ENCODE peak calls at places on chromosomes 2 and 18, in six cellular contexts. H is MCF 10A; K is NCI-H1694; Y is stimulated activated CD8-positive, alpha-beta memory T cell treated with anti-CD3 and anti-CD28 coated beads, Interleukin-4, amount 100 ng/mL, for 1 hour; C is naive thymus-derived CD4-positive, alpha-beta T cell; N is SK-MEL-5. W is an unnamed sample.

GRCh38 chr2:40457846-40458245 is 6.0 kb upstream of the SLC8A1 start:
- DNase-seq in K (no peak), N (no peak), Y (no peak), H (peak), C (no peak), W (no peak)

GRCh38 chr2:231138699-231139098 is 13.9 kb upstream of the HTR2B start:
- DNase-seq in K (no peak), C (no peak), H (no peak), Y (no peak), N (no peak), W (no peak)

GRCh38 chr2:224946911-224947310 is 95.4 kb downstream of the DOCK10 start:
- DNase-seq in N (no peak), C (no peak), H (peak), Y (no peak), K (no peak), W (no peak)

GRCh38 chr2:13050764-13051163 is 334.0 kb downstream of the TRIB2 start:
- DNase-seq in N (peak), Y (no peak), H (peak), C (no peak), K (no peak), W (no peak)

GRCh38 chr2:113282747-113283533 is 4.2 kb upstream of the PAX8 start:
- DNase-seq in N (peak), K (no peak), H (peak), Y (no peak), C (no peak), W (no peak)

GRCh38 chr18:51164327-51165290 is 32.9 kb downstream of the MEX3C start:
- DNase-seq in K (no peak), C (no peak), H (peak), N (peak), Y (no peak), W (no peak)

GRCh38 chr2:208129804-208130712 is at the start of gene CRYGC:
- DNase-seq in N (no peak), C (no peak), K (no peak), H (peak), Y (no peak), W (no peak)

GRCh38 chr2:88442501-88442900 is 10.0 kb downstream of the FOXI3 start:
- DNase-seq in N (no peak), H (no peak), K (no peak), Y (no peak), C (no peak), W (no peak)

GRCh38 chr2:2974982-2975381 is 402.6 kb downstream of the EIPR1 start:
- DNase-seq in K (no peak), H (no peak), N (no peak), C (no peak), Y (no peak), W (no peak)

GRCh38 chr18:51861041-51861440 is 479.0 kb upstream of the DCC start:
- DNase-seq in N (no peak), Y (no peak), K (no peak), C (no peak), H (no peak), W (no peak)

GRCh38 chr2:18445412-18446320 is 114.8 kb downstream of the RDH14 start:
- DNase-seq in K (peak), N (no peak), H (peak), Y (no peak), C (no peak), W (no peak)

GRCh38 chr2:7015007-7015950 is 98.1 kb downstream of the RNF144A start:
- DNase-seq in H (no peak), C (no peak), N (no peak), Y (no peak), K (peak), W (no peak)

GRCh38 chr18:3350566-3351527 is 88.9 kb downstream of the MYL12B start:
- DNase-seq in H (peak), K (no peak), Y (no peak), N (no peak), C (no peak), W (no peak)

GRCh38 chr2:76567478-76567877 is 856.8 kb upstream of the GCFC2 start:
- DNase-seq in H (no peak), C (no peak), K (no peak), Y (no peak), N (no peak), W (no peak)

GRCh38 chr2:219453691-219454131 is 19.1 kb downstream of the SPEG start:
- DNase-seq in K (peak), C (no peak), Y (no peak), H (peak), N (no peak), W (no peak)

GRCh38 chr18:12837747-12838146 is 46.3 kb downstream of the PTPN2 start:
- DNase-seq in H (peak), C (no peak), Y (no peak), K (no peak), N (no peak), W (no peak)

GRCh38 chr18:48741866-48742265 is 203.0 kb downstream of the CTIF start:
- DNase-seq in N (peak), Y (no peak), K (no peak), H (no peak), C (no peak), W (no peak)

GRCh38 chr2:105378921-105379383 is 19.9 kb downstream of the FHL2 start:
- DNase-seq in N (no peak), H (no peak), K (no peak), Y (no peak), C (no peak), W (no peak)

GRCh38 chr2:130387071-130387400 is 31.2 kb downstream of the PTPN18 start:
- DNase-seq in N (no peak), K (no peak), Y (no peak), C (no peak), H (no peak), W (no peak)

GRCh38 chr2:167134381-167135072 is 246.2 kb downstream of the XIRP2 start:
- DNase-seq in N (no peak), Y (no peak), H (peak), K (no peak), C (no peak), W (no peak)

GRCh38 chr2:211673054-211673628 is 865.5 kb downstream of the ERBB4 start:
- DNase-seq in Y (no peak), N (no peak), K (no peak), H (no peak), C (no peak), W (no peak)

GRCh38 chr2:62163106-62163831 is 32.6 kb upstream of the B3GNT2 start:
- DNase-seq in K (no peak), Y (no peak), C (no peak), H (no peak), N (no peak), W (no peak)

GRCh38 chr2:104078431-104079157 is 775.3 kb upstream of the POU3F3 start:
- DNase-seq in Y (no peak), H (no peak), K (no peak), C (no peak), N (peak), W (no peak)

GRCh38 chr2:5673148-5673860 is 18.9 kb upstream of the SOX11 start:
- DNase-seq in N (no peak), H (no peak), C (no peak), K (no peak), Y (no peak), W (no peak)

GRCh38 chr2:101432411-101433181 is 42.3 kb downstream of the RFX8 start:
- DNase-seq in K (no peak), C (no peak), H (no peak), N (no peak), Y (no peak), W (no peak)

GRCh38 chr18:44789704-44790103 is 109.0 kb downstream of the SETBP1 start:
- DNase-seq in K (no peak), C (no peak), H (no peak), Y (no peak), N (no peak), W (no peak)

GRCh38 chr2:86464654-86465053 is 23.5 kb downstream of the KDM3A start:
- DNase-seq in K (no peak), C (no peak), H (no peak), Y (no peak), N (no peak), W (no peak)

GRCh38 chr2:185583058-185583816 is 155.4 kb upstream of the FSIP2 start:
- DNase-seq in H (peak), C (no peak), Y (no peak), N (no peak), K (no peak), W (no peak)

GRCh38 chr2:190862591-190862991 is 18.0 kb upstream of the GLS start:
- DNase-seq in Y (no peak), K (no peak), C (no peak), N (no peak), H (peak), W (no peak)

GRCh38 chr2:231714639-231715498 is 6.5 kb downstream of the PTMA start:
- DNase-seq in K (peak), N (peak), H (peak), Y (peak), C (peak), W (peak)

GRCh38 chr18:44973282-44973681 is 292.6 kb downstream of the SETBP1 start:
- DNase-seq in C (no peak), H (peak), N (no peak), Y (no peak), K (no peak), W (no peak)

GRCh38 chr2:242043538-242044205 is 174.1 kb downstream of the RTP5 start:
- DNase-seq in Y (no peak), C (no peak), K (no peak), H (no peak), N (no peak), W (no peak)

GRCh38 chr2:75870654-75871137 is 160.0 kb upstream of the GCFC2 start:
- DNase-seq in C (no peak), N (no peak), H (no peak), Y (no peak), K (no peak), W (no peak)

GRCh38 chr2:27807476-27807875 is 36.0 kb downstream of the MRPL33 start:
- DNase-seq in N (peak), K (peak), H (peak), C (no peak), Y (no peak), W (no peak)

GRCh38 chr2:136891100-136891499 is 125.8 kb downstream of the THSD7B start:
- DNase-seq in H (peak), K (no peak), N (no peak), C (no peak), Y (no peak), W (no peak)

GRCh38 chr2:58030789-58031188 is 15.8 kb upstream of the VRK2 start:
- DNase-seq in Y (no peak), H (peak), N (no peak), C (no peak), K (no peak), W (no peak)

GRCh38 chr2:6352906-6353515 is 512.7 kb downstream of the CMPK2 start:
- DNase-seq in H (peak), C (no peak), N (peak), K (peak), Y (no peak), W (peak)

GRCh38 chr2:121358291-121358690 is 73.3 kb upstream of the TFCP2L1 start:
- DNase-seq in N (no peak), Y (no peak), C (no peak), H (no peak), K (no peak), W (no peak)

W was measured in mesothelial cell of epicardium.